ENCODE peak calls at places on chromosomes 11 and 22, in seven cellular contexts. M, R, A, F, Q, E and U are unnamed samples. For H3K4me1, the result is how much of the 10 kb centered on the place peaks cover.

GRCh38 chr11:31240340-31240904 is 129.1 kb downstream of the DCDC1 start:
- DNase-seq in M (no peak), R (peak), A (peak), F (peak), Q (peak), E (peak), U (no peak)

GRCh38 chr22:19367763-19368367 is 63.7 kb downstream of the HIRA start:
- DNase-seq in M (no peak), R (no peak), A (no peak), F (no peak), Q (no peak), E (no peak), U (no peak)

GRCh38 chr11:6481012-6481923 is at the start of the genes ARFIP2 and TIMM10B:
- DNase-seq in M (peak), R (peak), A (peak), F (peak), Q (peak), E (peak), U (peak)

GRCh38 chr11:62865641-62866040 is 15.1 kb upstream of the SLC3A2 start:
- DNase-seq in M (no peak), R (no peak), A (no peak), F (no peak), Q (no peak), E (no peak), U (no peak)

GRCh38 chr11:77121876-77122575 is 6.0 kb upstream of the MYO7A start:
- DNase-seq in M (no peak), R (no peak), A (no peak), F (no peak), Q (no peak), E (no peak), U (no peak)

GRCh38 chr22:22235564-22235963 is 9.0 kb upstream of the VPREB1 start:
- DNase-seq in M (peak), R (peak), A (peak), F (peak), Q (peak), E (no peak), U (no peak)

GRCh38 chr11:13321431-13321830 is 43.8 kb downstream of the BMAL1 start:
- DNase-seq in M (no peak), R (no peak), A (no peak), F (no peak), Q (no peak), E (no peak), U (no peak)

GRCh38 chr11:20451568-20451967 is 64.1 kb downstream of the PRMT3 start:
- DNase-seq in M (no peak), R (peak), A (no peak), F (no peak), Q (no peak), E (no peak), U (no peak)

GRCh38 chr11:46119053-46119351 is 2.3 kb downstream of the PHF21A start:
- DNase-seq in M (no peak), R (no peak), A (no peak), F (no peak), Q (peak), E (no peak), U (no peak)

GRCh38 chr11:17611049-17611448 is 64.0 kb downstream of the OTOG start:
- DNase-seq in M (no peak), R (no peak), A (no peak), F (no peak), Q (no peak), E (no peak), U (no peak)

GRCh38 chr11:45959851-45960250 is 37.4 kb downstream of the LARGE2 start:
- DNase-seq in M (no peak), R (no peak), A (no peak), F (no peak), Q (no peak), E (no peak), U (no peak)

GRCh38 chr11:77704029-77704428 is 66.4 kb upstream of the CLNS1A start:
- DNase-seq in M (no peak), R (no peak), A (no peak), F (no peak), Q (no peak), E (no peak), U (no peak)

GRCh38 chr11:114199051-114199450 is 97.1 kb upstream of the NNMT start:
- DNase-seq in M (no peak), R (no peak), A (no peak), F (no peak), Q (no peak), E (no peak), U (no peak)

GRCh38 chr11:18310800-18311340 is 11.1 kb downstream of the HPS5 start:
- DNase-seq in M (no peak), R (peak), A (peak), F (no peak), Q (peak), E (no peak), U (no peak)

GRCh38 chr22:21108379-21109115 is 62.8 kb downstream of the LRRC74B start:
- DNase-seq in M (no peak), R (no peak), A (no peak), F (peak), Q (no peak), E (no peak), U (no peak)

GRCh38 chr11:19670030-19670761 is 42.4 kb upstream of the NAV2 start:
- DNase-seq in M (no peak), R (no peak), A (peak), F (peak), Q (no peak), E (no peak), U (no peak)

GRCh38 chr22:22948651-22949611 is 61.3 kb downstream of the IGLL5 start:
- DNase-seq in M (no peak), R (peak), A (no peak), F (peak), Q (no peak), E (no peak), U (no peak)

GRCh38 chr22:28188480-28188879 is 269.4 kb upstream of the PITPNB start:
- DNase-seq in M (no peak), R (no peak), A (no peak), F (no peak), Q (no peak), E (peak), U (no peak)

GRCh38 chr11:69541501-69542313 is 60.2 kb downstream of the LINC01488 start:
- DNase-seq in M (no peak), R (no peak), A (peak), F (peak), Q (no peak), E (no peak), U (no peak)

GRCh38 chr22:49334589-49334873 is 493.1 kb downstream of the BRD1 start:
- DNase-seq in M (no peak), R (no peak), A (no peak), F (no peak), Q (no peak), E (no peak), U (peak)

GRCh38 chr11:27933992-27934829 is 173.7 kb downstream of the KIF18A start:
- DNase-seq in M (no peak), R (peak), A (no peak), F (peak), Q (no peak), E (no peak), U (peak)

GRCh38 chr22:39994566-39995345 is at the start of gene FAM83F:
- DNase-seq in M (no peak), R (peak), A (peak), F (no peak), Q (peak), E (no peak), U (no peak)

GRCh38 chr22:29172216-29172615 is 33.5 kb upstream of the EMID1 start:
- DNase-seq in M (no peak), R (no peak), A (no peak), F (no peak), Q (no peak), E (no peak), U (no peak)

GRCh38 chr11:64869571-64870175 is 8.7 kb downstream of the EHD1 start:
- DNase-seq in M (no peak), R (no peak), A (no peak), F (no peak), Q (no peak), E (no peak), U (no peak)

GRCh38 chr11:62611705-62612365 is 740 bp downstream of the EML3 start:
- DNase-seq in M (peak), R (peak), A (peak), F (peak), Q (peak), E (no peak), U (peak)

GRCh38 chr11:1545432-1545831 is 26.6 kb downstream of the DUSP8 start:
- DNase-seq in M (peak), R (no peak), A (no peak), F (no peak), Q (no peak), E (no peak), U (no peak)

GRCh38 chr11:31974737-31975136 is 116.1 kb upstream of the RCN1 start:
- DNase-seq in M (no peak), R (peak), A (no peak), F (peak), Q (no peak), E (no peak), U (no peak)

GRCh38 chr11:64095949-64096348 is 60.2 kb downstream of the FLRT1 start:
- DNase-seq in M (no peak), R (no peak), A (no peak), F (no peak), Q (no peak), E (no peak), U (no peak)

GRCh38 chr11:91653091-91653754 is 571.4 kb upstream of the FAT3 start:
- DNase-seq in M (no peak), R (no peak), A (no peak), F (no peak), Q (no peak), E (no peak), U (no peak)
- H3K27ac ChIP-seq in M (no peak), R (no peak), A (no peak), F (no peak), Q (no peak), E (no peak), U (no peak)

GRCh38 chr11:36376888-36377758 is 81.0 kb downstream of the PRR5L start:
- DNase-seq in M (peak), R (peak), A (peak), F (no peak), Q (peak), E (peak), U (peak)
- H3K4me3 ChIP-seq in M (peak), R (peak), A (peak), F (peak), Q (peak), E (peak), U (peak)

GRCh38 chr22:50470491-50470890 is 4.3 kb downstream of the SBF1 start:
- DNase-seq in M (peak), R (no peak), A (no peak), F (no peak), Q (no peak), E (no peak), U (no peak)
- H3K4me1 ChIP-seq in M (half or more), R (under half), A (half or more), F (under half), Q (under half), E (under half), U (under half)

GRCh38 chr11:10663365-10663764 is 30.2 kb downstream of the IRAG1 start:
- DNase-seq in M (no peak), R (no peak), A (no peak), F (no peak), Q (no peak), E (no peak), U (no peak)

GRCh38 chr11:10659339-10660216 is 34.0 kb downstream of the IRAG1 start:
- DNase-seq in M (no peak), R (peak), A (peak), F (peak), Q (peak), E (no peak), U (peak)

GRCh38 chr11:10657308-10658271 is 36.0 kb downstream of the IRAG1 start:
- DNase-seq in M (no peak), R (peak), A (no peak), F (peak), Q (peak), E (no peak), U (peak)

GRCh38 chr11:10658621-10659338 is 34.8 kb downstream of the IRAG1 start:
- DNase-seq in M (no peak), R (no peak), A (no peak), F (no peak), Q (no peak), E (no peak), U (no peak)

GRCh38 chr11:10660323-10660722 is 33.2 kb downstream of the IRAG1 start:
- DNase-seq in M (no peak), R (no peak), A (no peak), F (no peak), Q (no peak), E (no peak), U (no peak)
- H3K27ac ChIP-seq in M (no peak), R (no peak), A (no peak), F (peak), Q (peak), E (no peak), U (peak)

GRCh38 chr22:45553333-45554039 is 50.8 kb downstream of the FBLN1 start:
- DNase-seq in M (peak), R (peak), A (peak), F (peak), Q (peak), E (peak), U (peak)
- H3K4me3 ChIP-seq in M (no peak), R (no peak), A (no peak), F (no peak), Q (no peak), E (no peak), U (no peak)

GRCh38 chr22:31259798-31260473 is 32.4 kb downstream of the PIK3IP1 start:
- DNase-seq in M (no peak), R (no peak), A (no peak), F (no peak), Q (no peak), E (no peak), U (no peak)
- H3K4me1 ChIP-seq in M (under half), R (under half), A (under half), F (under half), Q (under half), E (under half), U (under half)

GRCh38 chr11:73176145-73176891 is 34.2 kb upstream of the FCHSD2 start:
- DNase-seq in M (no peak), R (no peak), A (no peak), F (no peak), Q (no peak), E (no peak), U (no peak)

GRCh38 chr11:73173755-73174494 is 31.8 kb upstream of the FCHSD2 start:
- DNase-seq in M (no peak), R (peak), A (peak), F (no peak), Q (peak), E (no peak), U (no peak)

GRCh38 chr11:73174495-73174791 is 32.3 kb upstream of the FCHSD2 start:
- DNase-seq in M (no peak), R (no peak), A (no peak), F (no peak), Q (no peak), E (no peak), U (no peak)

GRCh38 chr11:73176892-73177155 is 34.7 kb upstream of the FCHSD2 start:
- DNase-seq in M (no peak), R (no peak), A (no peak), F (no peak), Q (no peak), E (no peak), U (no peak)

DNA sequence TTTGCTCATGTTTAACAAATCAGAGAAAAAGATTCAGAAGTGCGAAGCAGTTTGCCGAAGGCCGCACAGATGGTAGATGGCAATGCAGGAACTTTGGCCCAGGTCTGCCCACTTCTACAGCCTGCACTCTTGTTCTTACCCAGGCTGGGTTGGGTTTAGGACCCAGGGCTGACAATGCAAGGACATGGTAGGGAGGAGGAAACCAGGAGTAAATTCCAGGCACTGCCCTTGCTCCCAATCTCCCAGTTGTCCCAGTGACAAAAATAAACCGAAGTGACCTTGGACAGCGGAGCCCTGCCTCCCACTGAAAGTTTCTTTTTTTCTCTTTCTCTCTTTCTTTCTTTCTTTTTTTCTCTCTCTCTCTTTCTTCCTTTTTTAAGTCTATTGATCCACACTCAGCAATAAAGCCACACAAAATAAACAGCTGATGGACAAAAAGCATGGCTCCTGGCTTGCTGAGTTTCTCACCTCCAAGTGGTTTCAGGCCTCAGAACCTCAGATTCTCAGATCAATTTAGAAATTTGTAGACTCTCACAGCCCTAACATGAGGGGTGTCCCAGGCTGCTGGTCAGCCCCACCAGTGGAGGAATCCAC is 33.5 kb upstream of the FCHSD2 start:
- DNase-seq in M (no peak), R (no peak), A (peak), F (no peak), Q (peak), E (no peak), U (no peak)
- H3K27ac ChIP-seq in M (no peak), R (no peak), A (peak), F (no peak), Q (no peak), E (no peak), U (no peak)

GRCh38 chr11:60950933-60951610 is 904 bp downstream of the SLC15A3 start:
- DNase-seq in M (peak), R (peak), A (no peak), F (peak), Q (no peak), E (no peak), U (no peak)

GRCh38 chr11:60947666-60948065 is 4.3 kb downstream of the SLC15A3 start:
- DNase-seq in M (no peak), R (no peak), A (no peak), F (no peak), Q (no peak), E (no peak), U (no peak)

GRCh38 chr11:60946601-60947265 is 5.2 kb downstream of the SLC15A3 start:
- DNase-seq in M (no peak), R (no peak), A (no peak), F (no peak), Q (no peak), E (no peak), U (no peak)

GRCh38 chr11:60950024-60950423 is 2.0 kb downstream of the SLC15A3 start:
- DNase-seq in M (no peak), R (no peak), A (no peak), F (no peak), Q (no peak), E (no peak), U (no peak)

GRCh38 chr11:60948251-60948650 is 3.7 kb downstream of the SLC15A3 start:
- DNase-seq in M (no peak), R (no peak), A (no peak), F (no peak), Q (no peak), E (no peak), U (no peak)
- H3K4me3 ChIP-seq in M (no peak), R (no peak), A (no peak), F (no peak), Q (no peak), E (no peak), U (no peak)